ENCODE peak calls at places on chromosome 12, in nine cellular contexts. V, P, A, O, H, L, D, U and J are unnamed samples.

GRCh38 chr12:15931590-15932053 is 20.5 kb downstream of the DERA start:
- DNase-seq in P (no peak), H (no peak), D (no peak), O (no peak), A (no peak), U (no peak), L (peak; percentile 38), V (peak; percentile 18), J (no peak)

GRCh38 chr12:96981053-96981452 is 74.0 kb downstream of the NEDD1 start:
- DNase-seq in H (no peak), A (no peak), U (peak; percentile 84), V (peak; percentile 81), D (no peak), L (no peak), P (no peak), O (peak; percentile 59), J (peak; percentile 12)

GRCh38 chr12:125140918-125141573 is 75.8 kb downstream of the AACS start:
- DNase-seq in P (no peak), U (peak; percentile 74), L (no peak), H (no peak), A (peak; percentile 68), O (peak; percentile 34), V (peak; percentile 76), D (no peak), J (no peak)

GRCh38 chr12:15423629-15424028 is 101.3 kb downstream of the PTPRO start:
- DNase-seq in A (no peak), U (peak; percentile 26), P (no peak), O (no peak), L (no peak), V (peak; percentile 27), H (no peak), D (no peak), J (peak; percentile 18)

GRCh38 chr12:28248555-28249127 is 58.4 kb downstream of the CCDC91 start:
- DNase-seq in D (no peak), U (no peak), P (no peak), O (no peak), L (peak; percentile 23), A (no peak), V (no peak), H (no peak), J (no peak)

GRCh38 chr12:95739561-95740313 is 50.8 kb downstream of the NTN4 start:
- DNase-seq in P (no peak), V (no peak), O (no peak), L (no peak), A (no peak), D (no peak), H (peak; percentile 82), U (peak; percentile 71), J (no peak)

GRCh38 chr12:52419656-52420055 is 13.5 kb upstream of the KRT82 start:
- DNase-seq in U (no peak), H (no peak), A (no peak), D (no peak), L (no peak), O (no peak), P (no peak), V (peak; percentile 41), J (no peak)

GRCh38 chr12:122106891-122107660 is 28.5 kb downstream of the MLXIP start:
- DNase-seq in O (no peak), D (no peak), V (peak; percentile 68), U (peak; percentile 59), H (no peak), L (no peak), P (no peak), A (no peak), J (no peak)

GRCh38 chr12:712172-712863 is 40.1 kb upstream of the WNK1 start:
- DNase-seq in V (peak; percentile 4), L (peak; percentile 15), P (no peak), O (no peak), U (peak; percentile 20), H (no peak), D (no peak), A (no peak), J (no peak)

GRCh38 chr12:123152823-123153222 is 1.9 kb upstream of the PITPNM2 start:
- DNase-seq in U (no peak), P (no peak), O (no peak), A (no peak), H (no peak), L (no peak), D (no peak), V (no peak), J (no peak)

GRCh38 chr12:64720884-64721283 is 38.3 kb downstream of the GNS start:
- DNase-seq in L (no peak), P (no peak), D (no peak), O (no peak), A (no peak), U (no peak), H (no peak), V (no peak), J (no peak)

GRCh38 chr12:131282292-131283080 is 328.8 kb downstream of the ADGRD1 start:
- DNase-seq in U (no peak), O (no peak), D (no peak), L (no peak), V (no peak), A (no peak), H (no peak), P (no peak), J (no peak)

GRCh38 chr12:65565601-65566560 is 258.4 kb upstream of the HMGA2 start:
- DNase-seq in D (no peak), P (no peak), O (peak; percentile 96), L (no peak), A (no peak), U (peak; percentile 97), H (no peak), V (peak; percentile 98), J (peak; percentile 90)

GRCh38 chr12:45633733-45634132 is 95.8 kb upstream of the ARID2 start:
- DNase-seq in V (no peak), H (no peak), L (no peak), A (no peak), P (no peak), D (no peak), O (no peak), U (no peak), J (no peak)

GRCh38 chr12:32467959-32468863 is 68.9 kb downstream of the FGD4 start:
- DNase-seq in H (no peak), A (no peak), U (no peak), D (no peak), V (no peak), L (peak; percentile 17), P (no peak), O (no peak), J (no peak)

GRCh38 chr12:53236443-53237111 is 4.6 kb upstream of the RARG start:
- DNase-seq in P (peak; percentile 45), V (no peak), O (no peak), A (no peak), L (peak; percentile 35), U (no peak), H (peak; percentile 41), D (no peak), J (no peak)

DNA sequence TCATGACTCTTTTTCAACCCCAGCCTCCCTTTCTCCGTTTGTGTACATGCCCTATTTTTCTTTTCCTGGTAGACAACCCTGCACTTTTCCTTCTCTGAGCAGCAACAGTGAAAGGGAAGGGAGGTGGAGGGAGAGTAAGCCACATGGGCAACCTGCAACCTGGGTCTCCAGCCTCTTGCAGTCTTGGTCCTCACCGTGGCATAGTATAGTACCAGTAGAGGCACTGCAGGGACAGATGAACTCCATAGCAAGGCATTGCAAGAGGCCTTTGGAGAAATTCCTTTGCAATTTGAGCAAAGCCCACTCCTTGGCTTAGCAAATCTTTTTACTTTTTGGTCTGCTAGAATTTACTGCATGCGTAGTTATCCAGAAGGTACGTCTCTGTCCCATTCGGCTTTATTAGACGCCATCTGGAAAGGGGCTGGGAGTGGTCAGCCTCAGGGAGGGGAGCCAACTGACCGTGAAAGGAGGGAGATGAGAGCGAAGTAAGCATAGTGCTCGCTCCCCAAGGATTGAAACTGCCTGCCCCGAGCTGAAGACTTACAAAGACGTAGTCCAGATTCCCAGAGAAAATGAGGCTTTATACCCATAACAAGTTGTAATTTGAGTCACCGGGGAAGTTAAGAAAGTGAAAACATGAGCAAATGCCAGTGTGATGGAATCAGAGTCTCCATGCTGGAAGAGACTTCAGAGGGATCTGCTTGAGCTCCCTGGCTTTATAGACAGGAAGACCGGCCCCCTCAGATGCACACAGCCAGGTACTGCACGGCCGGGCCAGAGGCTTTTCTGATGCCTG is 331.9 kb downstream of the CACNA1C start:
- DNase-seq in L (no peak), A (no peak), P (no peak), U (peak; percentile 89), V (peak; percentile 83), H (no peak), D (no peak), O (peak; percentile 53), J (peak; percentile 67)
- TF ChIP-seq CTCF in L (no peak), A (no peak), P (no peak), U (peak; percentile 40), V (peak; percentile 39), H (no peak), D (no peak), O (peak; percentile 30), J (peak; percentile 40)

GRCh38 chr12:93351726-93352125 is 26.0 kb upstream of the NUDT4 start:
- DNase-seq in D (no peak), O (no peak), L (no peak), V (no peak), U (no peak), H (no peak), P (no peak), A (no peak), J (no peak)
- TF ChIP-seq CTCF in D (no peak), O (no peak), L (no peak), V (no peak), U (no peak), H (no peak), P (no peak), A (no peak), J (no peak)

GRCh38 chr12:77049767-77050353 is 15.5 kb downstream of the E2F7 start:
- DNase-seq in A (peak; percentile 50), H (no peak), O (peak; percentile 23), U (peak; percentile 81), L (peak; percentile 80), V (peak; percentile 72), P (no peak), D (no peak), J (peak; percentile 23)

GRCh38 chr12:77045183-77045582 is 20.2 kb downstream of the E2F7 start:
- DNase-seq in D (no peak), P (no peak), A (no peak), V (no peak), U (no peak), O (no peak), L (no peak), H (no peak), J (no peak)

GRCh38 chr12:77053259-77053658 is 12.1 kb downstream of the E2F7 start:
- DNase-seq in A (no peak), P (no peak), O (no peak), U (no peak), L (no peak), D (no peak), V (no peak), H (no peak), J (no peak)

GRCh38 chr12:77042834-77043233 is 22.5 kb downstream of the E2F7 start:
- DNase-seq in O (no peak), P (no peak), A (no peak), U (no peak), V (no peak), D (no peak), L (no peak), H (no peak), J (no peak)

GRCh38 chr12:77047341-77048202 is 17.8 kb downstream of the E2F7 start:
- DNase-seq in V (peak; percentile 31), D (no peak), O (no peak), U (peak; percentile 50), A (no peak), L (no peak), H (no peak), P (no peak), J (no peak)
- TF ChIP-seq CTCF in V (no peak), D (no peak), O (peak; percentile 45), U (no peak), A (no peak), L (no peak), H (no peak), P (no peak), J (peak; percentile 11)

GRCh38 chr12:6810758-6811157 is 10.9 kb upstream of the GPR162 start:
- DNase-seq in D (no peak), L (no peak), O (no peak), H (no peak), V (no peak), P (no peak), U (no peak), A (no peak), J (no peak)
- TF ChIP-seq CTCF in D (no peak), L (no peak), O (no peak), H (no peak), V (no peak), P (no peak), U (no peak), A (no peak), J (no peak)